ENCODE peak calls at places on chromosomes 6 and 20, in four cellular contexts. V, K, O and A are unnamed samples. For H3K9me1, the result is how much of the 10 kb centered on the place peaks cover.

GRCh38 chr20:17611290-17611539 is 41.3 kb downstream of the DSTN start:
- DNase-seq in V (no peak), K (no peak), O (no peak), A (no peak)

GRCh38 chr6:161271343-161272019 is 2.4 kb downstream of the AGPAT4 start:
- DNase-seq in V (no peak), K (no peak), O (no peak), A (no peak)

GRCh38 chr20:56222201-56222600 is 26.3 kb upstream of the MC3R start:
- DNase-seq in V (no peak), K (no peak), O (no peak), A (no peak)

GRCh38 chr6:69719602-69720193 is 77.1 kb downstream of the LMBRD1 start:
- DNase-seq in V (peak), K (peak), O (peak), A (no peak)

GRCh38 chr20:47125553-47126373 is 230.7 kb downstream of the ZMYND8 start:
- DNase-seq in V (no peak), K (no peak), O (no peak), A (peak)

GRCh38 chr6:145830612-145831011 is 16.0 kb upstream of the FBXO30 start:
- DNase-seq in V (no peak), K (no peak), O (no peak), A (no peak)

GRCh38 chr20:37392441-37393195 is 46.7 kb downstream of the SRC start:
- DNase-seq in V (no peak), K (no peak), O (peak), A (no peak)

GRCh38 chr20:56380375-56380774 is 11.6 kb downstream of the AURKA start:
- DNase-seq in V (peak), K (peak), O (no peak), A (no peak)

GRCh38 chr6:47875593-47875992 is 93.8 kb downstream of the OPN5 start:
- DNase-seq in V (no peak), K (no peak), O (no peak), A (no peak)

GRCh38 chr20:13341737-13342393 is 120.8 kb downstream of the ISM1 start:
- DNase-seq in V (no peak), K (no peak), O (no peak), A (no peak)
- H3K4me2 ChIP-seq in V (no peak), K (no peak), O (no peak), A (no peak)

GRCh38 chr6:10779076-10779475 is 31.5 kb downstream of the TMEM14B start:
- DNase-seq in V (no peak), K (no peak), O (no peak), A (no peak)

DNA sequence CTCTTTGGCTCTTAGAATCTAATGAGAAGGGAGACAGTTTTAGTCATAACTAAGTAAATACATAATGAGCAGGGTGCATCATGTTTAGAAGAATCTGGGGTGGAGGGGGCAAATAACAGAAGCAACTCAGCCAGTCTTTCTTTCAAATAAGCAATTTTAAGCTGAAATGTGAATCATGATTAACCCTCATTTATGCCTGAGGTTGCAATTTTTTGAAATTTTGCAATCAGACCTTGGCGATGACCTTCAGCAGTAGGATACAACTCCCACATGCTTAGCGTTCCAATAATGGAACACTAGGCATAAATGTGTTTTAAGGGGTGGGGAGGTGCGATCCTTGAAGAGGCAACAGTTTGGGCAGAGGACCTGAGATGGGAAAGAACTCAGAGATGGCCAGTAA is 30.6 kb downstream of the TMEM14B start:
- DNase-seq in V (no peak), K (no peak), O (no peak), A (no peak)
- H3K9me1 ChIP-seq in V (under half), K (under half), O (under half), A (under half)

GRCh38 chr6:91020741-91021140 is 433.9 kb upstream of the MAP3K7 start:
- DNase-seq in V (no peak), K (no peak), O (no peak), A (no peak)
- H3K4me2 ChIP-seq in V (no peak), K (no peak), O (no peak), A (no peak)

DNA sequence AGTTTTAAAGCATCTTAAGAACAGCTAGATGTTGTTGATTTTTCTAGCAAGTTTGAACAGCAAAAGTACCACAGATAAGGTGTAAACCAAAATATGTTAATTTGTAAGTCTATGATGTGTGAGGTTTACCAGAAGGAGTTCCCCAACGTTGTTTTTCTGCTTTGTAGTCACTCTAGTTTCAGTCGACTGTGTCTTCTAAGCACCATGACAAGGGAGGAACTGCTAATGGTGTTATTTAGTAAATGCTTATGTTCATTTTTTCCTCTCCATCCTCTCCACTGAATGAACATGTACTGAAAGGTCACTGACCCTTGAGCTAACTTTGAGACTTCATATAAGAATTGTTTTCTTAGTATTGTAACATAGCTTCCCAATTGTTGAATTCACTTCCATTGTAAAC is 3.0 kb downstream of the ENPP3 start:
- DNase-seq in V (no peak), K (no peak), O (no peak), A (no peak)
- H3K9me1 ChIP-seq in V (under half), K (under half), O (under half), A (under half)